ENCODE peak calls at places on chromosomes 12 and 14, in ten cellular contexts. P, Y, R, U, D, B, E, F, W and N are unnamed samples.

GRCh38 chr12:118983147-118983824 is 1.9 kb downstream of the SRRM4 start:
- DNase-seq in P (no peak), Y (no peak), R (no peak), U (no peak), D (no peak), B (no peak), E (no peak), F (no peak), W (no peak), N (no peak)

GRCh38 chr12:94010307-94010706 is 138.1 kb upstream of the PLXNC1 start:
- DNase-seq in P (no peak), Y (no peak), R (no peak), U (no peak), D (no peak), B (no peak), E (no peak), F (peak; percentile 71), W (no peak), N (no peak)

GRCh38 chr14:76328457-76329137 is 47.3 kb upstream of the ESRRB start:
- DNase-seq in P (no peak), Y (no peak), R (no peak), U (no peak), D (no peak), B (no peak), E (no peak), F (no peak), W (no peak), N (no peak)

GRCh38 chr14:21039059-21039422 is 3.1 kb upstream of the RNASE7 start:
- DNase-seq in P (no peak), Y (peak; percentile 87), R (no peak), U (peak; percentile 47), D (no peak), B (peak; percentile 90), E (peak; percentile 82), F (peak; percentile 68), W (peak; percentile 86), N (no peak)

GRCh38 chr14:35332517-35333346 is 40.5 kb downstream of the PSMA6 start:
- DNase-seq in P (no peak), Y (peak; percentile 73), R (no peak), U (peak; percentile 58), D (peak; percentile 66), B (no peak), E (peak; percentile 69), F (no peak), W (no peak), N (peak; percentile 38)

GRCh38 chr12:101902641-101903040 is 25.3 kb downstream of the DRAM1 start:
- DNase-seq in P (no peak), Y (no peak), R (no peak), U (no peak), D (no peak), B (no peak), E (no peak), F (no peak), W (no peak), N (no peak)

GRCh38 chr14:100726812-100727564 is at the start of gene DLK1:
- DNase-seq in P (no peak), Y (no peak), R (peak; percentile 73), U (no peak), D (no peak), B (no peak), E (no peak), F (peak; percentile 49), W (no peak), N (no peak)

GRCh38 chr12:119259483-119259882 is 75.0 kb upstream of the CCDC60 start:
- DNase-seq in P (no peak), Y (no peak), R (no peak), U (no peak), D (no peak), B (no peak), E (no peak), F (no peak), W (no peak), N (no peak)

GRCh38 chr14:25090716-25091454 is 40.9 kb upstream of the STXBP6 start:
- DNase-seq in P (peak; percentile 1), Y (peak; percentile 43), R (no peak), U (peak; percentile 58), D (peak; percentile 60), B (no peak), E (peak; percentile 77), F (no peak), W (no peak), N (no peak)

GRCh38 chr14:85566603-85567002 is 36.7 kb downstream of the FLRT2 start:
- DNase-seq in P (no peak), Y (no peak), R (no peak), U (peak; percentile 89), D (no peak), B (no peak), E (no peak), F (no peak), W (no peak), N (no peak)

GRCh38 chr14:104107101-104107581 is 21.6 kb downstream of the ASPG start:
- DNase-seq in P (no peak), Y (no peak), R (peak; percentile 19), U (no peak), D (peak; percentile 0), B (no peak), E (peak; percentile 0), F (peak; percentile 10), W (no peak), N (no peak)

GRCh38 chr14:91410781-91411536 is 6.7 kb downstream of the CCDC88C start:
- DNase-seq in P (no peak), Y (no peak), R (no peak), U (no peak), D (no peak), B (no peak), E (no peak), F (no peak), W (no peak), N (peak; percentile 43)

DNA sequence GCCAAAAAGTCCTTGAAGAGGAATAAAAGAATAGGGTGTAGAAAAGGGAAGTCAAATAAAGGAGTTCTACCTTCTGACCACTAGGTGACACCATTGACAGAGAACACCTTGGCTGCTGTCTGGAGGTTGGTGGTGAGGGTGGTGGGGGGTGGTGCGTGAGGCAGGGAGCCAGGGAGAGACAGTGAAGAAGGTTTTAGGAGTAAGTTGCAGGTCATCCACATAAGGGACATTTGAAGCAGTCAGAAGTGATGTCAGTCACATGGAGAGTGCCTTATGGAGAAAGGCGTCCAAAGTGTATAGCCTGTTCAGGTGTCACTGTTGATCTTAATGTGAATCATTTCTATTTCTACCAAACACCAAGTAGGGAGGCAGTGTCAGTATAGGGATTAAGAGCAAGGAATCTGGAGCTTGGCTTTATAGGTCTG is 279.3 kb upstream of the DDHD1 start:
- DNase-seq in P (peak; percentile 6), Y (no peak), R (peak; percentile 48), U (peak; percentile 56), D (peak; percentile 49), B (no peak), E (peak; percentile 56), F (peak; percentile 60), W (no peak), N (peak; percentile 63)
- TF ChIP-seq CTCF in P (peak; percentile 78), Y (peak; percentile 52), R (peak; percentile 68), U (peak; percentile 66), D (peak; percentile 69), B (peak; percentile 48), E (peak; percentile 65), F (peak; percentile 61), W (peak; percentile 54), N (peak; percentile 73)

GRCh38 chr12:91985002-91985767 is 160.5 kb downstream of the BTG1 start:
- DNase-seq in P (peak; percentile 49), Y (no peak), R (no peak), U (peak; percentile 60), D (no peak), B (no peak), E (no peak), F (no peak), W (no peak), N (no peak)

GRCh38 chr12:91982946-91983345 is 162.7 kb downstream of the BTG1 start:
- DNase-seq in P (no peak), Y (no peak), R (no peak), U (no peak), D (no peak), B (no peak), E (no peak), F (no peak), W (no peak), N (no peak)

GRCh38 chr12:91983935-91984334 is 161.7 kb downstream of the BTG1 start:
- DNase-seq in P (no peak), Y (no peak), R (no peak), U (no peak), D (no peak), B (no peak), E (no peak), F (no peak), W (no peak), N (no peak)

GRCh38 chr12:91986084-91986483 is 159.6 kb downstream of the BTG1 start:
- DNase-seq in P (no peak), Y (no peak), R (no peak), U (peak; percentile 56), D (no peak), B (no peak), E (no peak), F (no peak), W (no peak), N (no peak)

DNA sequence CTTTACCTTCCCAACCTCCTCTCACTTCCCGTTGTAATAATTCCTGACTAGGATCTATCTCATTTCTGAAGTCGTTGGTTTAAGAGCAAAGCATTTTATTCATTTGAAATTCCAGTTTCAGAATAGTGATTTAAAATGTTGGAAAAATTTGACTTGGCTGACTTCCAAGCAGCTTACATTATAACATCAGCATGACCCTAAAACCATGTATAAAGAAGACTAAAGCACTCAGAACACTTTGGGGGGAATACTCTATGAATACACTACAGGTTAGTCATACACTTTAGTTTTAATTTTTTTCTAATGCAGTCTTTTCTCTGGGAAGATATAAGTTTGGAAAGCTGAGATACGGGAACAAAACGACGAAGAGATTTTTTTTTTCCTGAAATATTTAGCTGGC is 161.1 kb downstream of the BTG1 start:
- DNase-seq in P (no peak), Y (no peak), R (no peak), U (peak; percentile 58), D (no peak), B (no peak), E (no peak), F (no peak), W (no peak), N (no peak)
- TF ChIP-seq CTCF in P (no peak), Y (no peak), R (no peak), U (no peak), D (no peak), B (no peak), E (no peak), F (no peak), W (no peak), N (no peak)

GRCh38 chr12:13252616-13253015 is 56.1 kb downstream of the EMP1 start:
- DNase-seq in P (no peak), Y (no peak), R (no peak), U (no peak), D (no peak), B (no peak), E (no peak), F (no peak), W (no peak), N (no peak)
- TF ChIP-seq CTCF in P (no peak), Y (no peak), R (no peak), U (no peak), D (no peak), B (no peak), E (no peak), F (no peak), W (no peak), N (no peak)

DNA sequence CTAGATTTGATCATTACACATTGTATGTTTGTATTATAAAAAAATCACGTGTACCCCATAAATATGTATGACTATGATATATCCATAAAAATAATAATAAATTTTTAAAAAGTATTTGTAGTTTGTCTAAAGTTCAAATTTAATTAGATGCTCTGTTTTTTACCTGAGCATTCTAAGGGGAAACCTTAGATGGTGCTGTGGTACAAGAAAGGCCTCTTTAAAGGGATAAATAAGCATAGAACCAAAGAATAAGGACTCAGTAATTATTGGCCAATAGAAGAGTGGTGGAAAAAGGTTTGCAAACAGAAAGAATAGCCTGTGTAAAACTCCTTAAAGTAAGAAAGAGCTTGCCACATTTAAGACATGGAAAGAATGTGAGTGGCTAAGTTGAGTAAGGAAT is 580.1 kb upstream of the SEL1L start:
- DNase-seq in P (no peak), Y (no peak), R (no peak), U (no peak), D (no peak), B (no peak), E (no peak), F (no peak), W (no peak), N (no peak)
- TF ChIP-seq CTCF in P (no peak), Y (no peak), R (no peak), U (no peak), D (no peak), B (no peak), E (no peak), F (no peak), W (no peak), N (no peak)